ENCODE peak calls at places on chromosomes 12 and 14, in six cellular contexts. One of them, this sample, is unnamed.

GRCh38 chr14:90774316-90774715 is 41.9 kb downstream of the TTC7B start:
- DNase-seq in A549: no peak
- DNase-seq in GM12878: no peak
- DNase-seq in K562: no peak
- DNase-seq in endothelial cell of umbilical vein: no peak
- DNase-seq in HepG2: no peak
- DNase-seq in this sample: no peak

GRCh38 chr14:81162941-81163340 is 57.8 kb downstream of the GTF2A1 start:
- DNase-seq in HepG2: no peak
- DNase-seq in GM12878: no peak
- DNase-seq in A549: peak; percentile 40
- DNase-seq in endothelial cell of umbilical vein: no peak
- DNase-seq in K562: no peak
- DNase-seq in this sample: peak; percentile 85

GRCh38 chr14:103714063-103714724 is 1.1 kb downstream of the XRCC3 start:
- DNase-seq in K562: no peak
- DNase-seq in HepG2: no peak
- DNase-seq in GM12878: no peak
- DNase-seq in A549: no peak
- DNase-seq in endothelial cell of umbilical vein: no peak
- DNase-seq in this sample: no peak

GRCh38 chr12:19938031-19938430 is 430.3 kb upstream of the PDE3A start:
- DNase-seq in GM12878: no peak
- DNase-seq in endothelial cell of umbilical vein: peak; percentile 46
- DNase-seq in HepG2: no peak
- DNase-seq in A549: no peak
- DNase-seq in K562: no peak
- DNase-seq in this sample: no peak

GRCh38 chr12:58443273-58443980 is 476.9 kb downstream of the LRIG3 start:
- DNase-seq in endothelial cell of umbilical vein: peak; percentile 64
- DNase-seq in A549: peak; percentile 47
- DNase-seq in K562: no peak
- DNase-seq in HepG2: peak; percentile 28
- DNase-seq in GM12878: no peak
- DNase-seq in this sample: peak; percentile 44

GRCh38 chr14:104708606-104709268 is 15.3 kb upstream of the ADSS1 start:
- DNase-seq in K562: peak; percentile 78
- DNase-seq in HepG2: peak; percentile 35
- DNase-seq in GM12878: no peak
- DNase-seq in A549: peak; percentile 81
- DNase-seq in endothelial cell of umbilical vein: peak; percentile 61
- DNase-seq in this sample: peak; percentile 74

GRCh38 chr14:27608377-27608776 is 1010.5 kb upstream of the NOVA1 start:
- DNase-seq in HepG2: no peak
- DNase-seq in endothelial cell of umbilical vein: no peak
- DNase-seq in A549: no peak
- DNase-seq in K562: no peak
- DNase-seq in GM12878: no peak
- DNase-seq in this sample: peak; percentile 2

GRCh38 chr12:99054601-99055128 is 409.6 kb downstream of the APAF1 start:
- DNase-seq in GM12878: no peak
- DNase-seq in A549: no peak
- DNase-seq in K562: no peak
- DNase-seq in endothelial cell of umbilical vein: no peak
- DNase-seq in HepG2: no peak
- DNase-seq in this sample: no peak

GRCh38 chr14:102431751-102432150 is 69.0 kb downstream of the TECPR2 start:
- DNase-seq in GM12878: no peak
- DNase-seq in K562: no peak
- DNase-seq in endothelial cell of umbilical vein: no peak
- DNase-seq in HepG2: no peak
- DNase-seq in A549: no peak
- DNase-seq in this sample: no peak

GRCh38 chr14:102661614-102662013 is 69.2 kb downstream of the RCOR1 start:
- DNase-seq in A549: no peak
- DNase-seq in K562: no peak
- DNase-seq in endothelial cell of umbilical vein: no peak
- DNase-seq in HepG2: no peak
- DNase-seq in GM12878: no peak
- DNase-seq in this sample: no peak

GRCh38 chr12:62919827-62920226 is 15.1 kb downstream of the PPM1H start:
- DNase-seq in GM12878: no peak
- DNase-seq in K562: no peak
- DNase-seq in A549: no peak
- DNase-seq in endothelial cell of umbilical vein: peak; percentile 68
- DNase-seq in HepG2: no peak
- DNase-seq in this sample: no peak

GRCh38 chr12:100127766-100128508 is 14.7 kb downstream of the BLTP3B start:
- DNase-seq in GM12878: no peak
- DNase-seq in A549: no peak
- DNase-seq in endothelial cell of umbilical vein: peak; percentile 21
- DNase-seq in HepG2: peak; percentile 44
- DNase-seq in K562: no peak
- DNase-seq in this sample: peak; percentile 93

GRCh38 chr12:78002878-78003277 is 172.2 kb downstream of the NAV3 start:
- DNase-seq in K562: no peak
- DNase-seq in endothelial cell of umbilical vein: no peak
- DNase-seq in GM12878: no peak
- DNase-seq in HepG2: no peak
- DNase-seq in A549: peak; percentile 6
- DNase-seq in this sample: peak; percentile 61

GRCh38 chr14:73240816-73241480 is 3.6 kb downstream of the PAPLN start:
- DNase-seq in A549: no peak
- DNase-seq in endothelial cell of umbilical vein: no peak
- DNase-seq in HepG2: no peak
- DNase-seq in K562: no peak
- DNase-seq in GM12878: no peak
- DNase-seq in this sample: peak; percentile 81

GRCh38 chr12:95623554-95624170 is 72.4 kb upstream of the USP44 start:
- DNase-seq in K562: peak; percentile 63
- DNase-seq in HepG2: peak; percentile 73
- DNase-seq in GM12878: no peak
- DNase-seq in endothelial cell of umbilical vein: peak; percentile 88
- DNase-seq in A549: peak; percentile 95
- DNase-seq in this sample: peak; percentile 84

GRCh38 chr14:24416254-24416931 is 13.1 kb downstream of the CBLN3 start:
- DNase-seq in GM12878: no peak
- DNase-seq in HepG2: no peak
- DNase-seq in K562: peak; percentile 60
- DNase-seq in endothelial cell of umbilical vein: no peak
- DNase-seq in A549: no peak
- DNase-seq in this sample: no peak

GRCh38 chr14:38056270-38056669 is 151.4 kb upstream of the SSTR1 start:
- DNase-seq in GM12878: no peak
- DNase-seq in K562: no peak
- DNase-seq in HepG2: no peak
- DNase-seq in endothelial cell of umbilical vein: no peak
- DNase-seq in A549: no peak
- DNase-seq in this sample: peak; percentile 1

GRCh38 chr12:6266431-6267006 is 44.0 kb upstream of the PLEKHG6 start:
- DNase-seq in K562: no peak
- DNase-seq in GM12878: no peak
- DNase-seq in HepG2: no peak
- DNase-seq in A549: no peak
- DNase-seq in endothelial cell of umbilical vein: no peak
- DNase-seq in this sample: no peak

GRCh38 chr12:70758494-70758845 is 121.2 kb upstream of the PTPRB start:
- DNase-seq in HepG2: no peak
- DNase-seq in K562: no peak
- DNase-seq in A549: no peak
- DNase-seq in GM12878: no peak
- DNase-seq in endothelial cell of umbilical vein: no peak
- DNase-seq in this sample: no peak

GRCh38 chr12:9928607-9929006 is 3.6 kb downstream of the CLEC2A start:
- DNase-seq in HepG2: no peak
- DNase-seq in K562: no peak
- DNase-seq in GM12878: no peak
- DNase-seq in A549: no peak
- DNase-seq in endothelial cell of umbilical vein: no peak
- DNase-seq in this sample: no peak

GRCh38 chr14:70237710-70238109 is 49.0 kb upstream of the SLC8A3 start:
- DNase-seq in K562: peak; percentile 69
- DNase-seq in A549: no peak
- DNase-seq in endothelial cell of umbilical vein: no peak
- DNase-seq in HepG2: no peak
- DNase-seq in GM12878: no peak
- DNase-seq in this sample: no peak

GRCh38 chr12:130164931-130165330 is 2.7 kb downstream of the FZD10 start:
- DNase-seq in endothelial cell of umbilical vein: no peak
- DNase-seq in GM12878: no peak
- DNase-seq in A549: no peak
- DNase-seq in HepG2: no peak
- DNase-seq in K562: no peak
- DNase-seq in this sample: no peak
- TF ChIP-seq MYC in endothelial cell of umbilical vein: no peak
- TF ChIP-seq MYC in GM12878: no peak
- TF ChIP-seq MYC in A549: no peak
- TF ChIP-seq MYC in HepG2: no peak
- TF ChIP-seq MYC in K562: no peak
- TF ChIP-seq MYC in this sample: no peak

GRCh38 chr12:74791365-74791764 is 253.7 kb downstream of the ATXN7L3B start:
- DNase-seq in GM12878: no peak
- DNase-seq in A549: no peak
- DNase-seq in endothelial cell of umbilical vein: no peak
- DNase-seq in K562: no peak
- DNase-seq in HepG2: no peak
- DNase-seq in this sample: no peak

GRCh38 chr12:74794522-74794921 is 256.9 kb downstream of the ATXN7L3B start:
- DNase-seq in endothelial cell of umbilical vein: no peak
- DNase-seq in HepG2: no peak
- DNase-seq in K562: no peak
- DNase-seq in GM12878: no peak
- DNase-seq in A549: no peak
- DNase-seq in this sample: no peak

DNA sequence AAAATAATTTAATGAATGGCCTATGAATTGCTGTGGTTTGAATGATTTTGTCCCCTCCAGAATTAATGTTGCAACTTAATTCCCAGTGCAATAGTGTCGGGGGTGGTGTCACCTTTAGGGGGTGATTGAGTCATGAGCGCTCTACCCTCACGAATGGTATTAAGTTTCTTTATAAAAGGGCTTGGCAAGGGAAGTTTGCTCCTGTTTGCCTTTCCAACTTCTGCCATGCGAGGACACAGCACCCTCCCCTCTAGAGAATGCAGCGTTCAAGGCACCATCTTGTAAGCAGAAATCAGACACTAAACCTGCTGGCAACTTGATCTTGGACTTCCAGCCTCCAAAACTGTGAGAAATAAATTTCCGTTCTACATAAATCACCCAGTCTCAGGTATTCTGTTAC is 253.3 kb downstream of the ATXN7L3B start:
- DNase-seq in endothelial cell of umbilical vein: no peak
- DNase-seq in GM12878: no peak
- DNase-seq in A549: no peak
- DNase-seq in K562: no peak
- DNase-seq in HepG2: no peak
- DNase-seq in this sample: no peak
- TF ChIP-seq POLR2A in endothelial cell of umbilical vein: no peak
- TF ChIP-seq POLR2A in GM12878: no peak
- TF ChIP-seq POLR2A in A549: no peak
- TF ChIP-seq POLR2A in K562: no peak
- TF ChIP-seq POLR2A in HepG2: no peak
- TF ChIP-seq POLR2A in this sample: no peak

DNA sequence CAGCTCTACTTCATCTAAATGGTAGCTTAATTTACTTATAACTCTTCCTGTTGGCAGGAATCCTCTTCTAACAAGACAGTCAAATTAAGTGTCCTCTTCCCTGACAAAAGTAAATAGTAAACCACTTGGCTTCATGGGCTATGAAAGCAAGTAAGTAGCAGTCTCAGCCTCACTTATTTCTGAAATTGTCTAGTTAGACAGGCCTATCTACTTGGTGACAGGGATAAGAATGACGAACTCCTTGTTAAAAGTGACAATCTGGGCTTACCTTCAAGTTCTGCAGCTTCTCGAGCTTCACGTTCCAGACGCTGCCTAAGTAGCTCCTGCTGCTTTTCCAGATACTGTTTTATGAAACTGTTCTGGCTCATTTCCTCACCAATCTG is 4.7 kb downstream of the ACIN1 start:
- DNase-seq in HepG2: no peak
- DNase-seq in GM12878: no peak
- DNase-seq in endothelial cell of umbilical vein: peak; percentile 33
- DNase-seq in A549: no peak
- DNase-seq in K562: no peak
- DNase-seq in this sample: no peak
- TF ChIP-seq CTCF in HepG2: no peak
- TF ChIP-seq CTCF in GM12878: no peak
- TF ChIP-seq CTCF in endothelial cell of umbilical vein: no peak
- TF ChIP-seq CTCF in A549: no peak
- TF ChIP-seq CTCF in K562: no peak
- TF ChIP-seq CTCF in this sample: no peak

GRCh38 chr14:74634964-74635363 is 22.9 kb upstream of the LTBP2 start:
- DNase-seq in endothelial cell of umbilical vein: peak; percentile 63
- DNase-seq in A549: no peak
- DNase-seq in GM12878: no peak
- DNase-seq in HepG2: no peak
- DNase-seq in K562: no peak
- DNase-seq in this sample: no peak

GRCh38 chr14:74638066-74638465 is 26.0 kb upstream of the LTBP2 start:
- DNase-seq in GM12878: no peak
- DNase-seq in endothelial cell of umbilical vein: peak; percentile 83
- DNase-seq in A549: no peak
- DNase-seq in K562: no peak
- DNase-seq in HepG2: no peak
- DNase-seq in this sample: no peak

GRCh38 chr14:74637184-74637562 is 25.1 kb upstream of the LTBP2 start:
- DNase-seq in A549: no peak
- DNase-seq in K562: no peak
- DNase-seq in HepG2: no peak
- DNase-seq in endothelial cell of umbilical vein: no peak
- DNase-seq in GM12878: no peak
- DNase-seq in this sample: no peak

GRCh38 chr14:74635831-74636230 is 23.8 kb upstream of the LTBP2 start:
- DNase-seq in endothelial cell of umbilical vein: no peak
- DNase-seq in HepG2: no peak
- DNase-seq in A549: no peak
- DNase-seq in GM12878: no peak
- DNase-seq in K562: no peak
- DNase-seq in this sample: no peak

DNA sequence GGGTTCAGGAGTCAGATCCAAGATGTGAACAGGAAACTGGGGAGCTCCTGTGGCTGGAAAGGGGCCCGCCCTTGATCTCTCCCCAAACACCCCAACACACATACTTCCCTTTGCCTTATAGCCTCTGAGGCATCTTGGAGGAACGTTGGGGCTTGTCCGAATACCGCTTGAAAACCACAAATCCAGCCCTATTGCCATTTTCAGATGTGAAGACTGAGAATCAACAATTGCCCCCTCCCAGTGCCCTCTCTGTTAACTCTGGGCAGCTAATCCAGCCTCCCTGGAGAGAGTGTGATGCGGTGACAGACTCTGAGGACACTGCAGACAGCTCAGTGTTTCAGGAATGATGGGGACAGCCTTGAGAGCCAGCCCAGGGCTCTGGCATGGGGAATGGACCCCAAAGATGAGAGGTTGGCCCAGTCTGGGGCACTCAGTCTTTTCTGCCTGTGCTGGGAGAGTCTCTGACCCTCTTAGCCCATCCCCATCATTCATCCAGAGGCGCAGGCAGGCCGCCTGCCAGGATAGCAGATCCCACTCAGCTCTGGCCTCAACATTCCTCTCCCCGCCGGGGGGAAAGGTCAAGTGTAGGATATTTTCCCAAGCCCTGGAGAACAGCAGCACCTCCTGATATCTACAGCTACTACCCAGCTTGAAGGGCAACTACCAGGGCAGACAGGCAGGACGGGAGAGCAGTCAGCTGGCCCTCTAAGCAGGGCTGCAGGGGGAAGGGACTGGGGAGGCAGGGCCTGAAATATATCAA is 24.6 kb upstream of the LTBP2 start:
- DNase-seq in HepG2: no peak
- DNase-seq in endothelial cell of umbilical vein: no peak
- DNase-seq in A549: no peak
- DNase-seq in K562: no peak
- DNase-seq in GM12878: no peak
- DNase-seq in this sample: no peak
- TF ChIP-seq MYC in HepG2: no peak
- TF ChIP-seq MYC in endothelial cell of umbilical vein: no peak
- TF ChIP-seq MYC in A549: no peak
- TF ChIP-seq MYC in K562: no peak
- TF ChIP-seq MYC in GM12878: no peak
- TF ChIP-seq MYC in this sample: no peak